ENCODE peak calls at places on chromosomes 11 and 22, in six cellular contexts. A, O, M, N, H and K are unnamed samples.

GRCh38 chr11:88344869-88345268 is 7.3 kb upstream of the CTSC start:
- DNase-seq in A (no peak), O (no peak), M (no peak), N (no peak), H (no peak), K (no peak)

GRCh38 chr11:57131080-57131790 is 50.5 kb upstream of the LRRC55 start:
- DNase-seq in A (peak), O (no peak), M (peak), N (peak), H (peak), K (peak)

GRCh38 chr22:40040927-40041326 is 46.2 kb downstream of the FAM83F start:
- DNase-seq in A (peak), O (no peak), M (no peak), N (no peak), H (no peak), K (no peak)

GRCh38 chr22:23925020-23925606 is 30.9 kb downstream of the MIF start:
- DNase-seq in A (peak), O (no peak), M (no peak), N (no peak), H (peak), K (no peak)

GRCh38 chr11:66363187-66363601 is 8.4 kb downstream of the SLC29A2 start:
- DNase-seq in A (no peak), O (no peak), M (no peak), N (no peak), H (no peak), K (no peak)

GRCh38 chr11:26761382-26761781 is 39.5 kb upstream of the SLC5A12 start:
- DNase-seq in A (no peak), O (no peak), M (no peak), N (no peak), H (no peak), K (no peak)

GRCh38 chr11:114326776-114327175 is 30.6 kb downstream of the NNMT start:
- DNase-seq in A (no peak), O (no peak), M (no peak), N (no peak), H (no peak), K (no peak)

GRCh38 chr22:26709617-26710390 is 52.4 kb downstream of the MIAT start:
- DNase-seq in A (no peak), O (no peak), M (no peak), N (no peak), H (no peak), K (no peak)

GRCh38 chr22:28017859-28018258 is 98.8 kb upstream of the PITPNB start:
- DNase-seq in A (no peak), O (no peak), M (no peak), N (no peak), H (no peak), K (no peak)

GRCh38 chr11:107928767-107929507 is 689 bp downstream of the RAB39A start:
- DNase-seq in A (no peak), O (no peak), M (peak), N (no peak), H (no peak), K (no peak)

GRCh38 chr22:47173535-47174021 is 411.1 kb downstream of the TBC1D22A start:
- DNase-seq in A (no peak), O (no peak), M (no peak), N (no peak), H (no peak), K (no peak)

GRCh38 chr11:132632641-132633124 is 899.6 kb downstream of the OPCML start:
- DNase-seq in A (no peak), O (no peak), M (peak), N (no peak), H (no peak), K (no peak)

GRCh38 chr11:45859661-45860140 is 12.4 kb downstream of the CRY2 start:
- DNase-seq in A (no peak), O (no peak), M (peak), N (no peak), H (no peak), K (no peak)

GRCh38 chr11:118975771-118976709 is 4.5 kb downstream of the FOXR1 start:
- DNase-seq in A (peak), O (no peak), M (no peak), N (no peak), H (no peak), K (no peak)

GRCh38 chr11:34356576-34356917 is 1.3 kb downstream of the ABTB2 start:
- DNase-seq in A (no peak), O (no peak), M (no peak), N (no peak), H (no peak), K (no peak)

GRCh38 chr11:44380009-44380313 is 70.0 kb upstream of the ALX4 start:
- DNase-seq in A (no peak), O (no peak), M (no peak), N (no peak), H (no peak), K (no peak)

GRCh38 chr11:125343732-125344131 is 152.3 kb downstream of the FEZ1 start:
- DNase-seq in A (no peak), O (no peak), M (no peak), N (no peak), H (no peak), K (no peak)

GRCh38 chr22:19085233-19086043 is 36.8 kb downstream of the DGCR2 start:
- DNase-seq in A (no peak), O (no peak), M (peak), N (no peak), H (peak), K (no peak)

GRCh38 chr11:10117709-10118341 is 176.2 kb downstream of the SBF2 start:
- DNase-seq in A (no peak), O (no peak), M (no peak), N (no peak), H (peak), K (no peak)

GRCh38 chr22:26161746-26162145 is 7.5 kb upstream of the SEZ6L start:
- DNase-seq in A (no peak), O (no peak), M (no peak), N (no peak), H (no peak), K (no peak)

GRCh38 chr22:33274214-33274828 is 216.1 kb upstream of the SYN3 start:
- DNase-seq in A (peak), O (no peak), M (no peak), N (peak), H (peak), K (peak)

GRCh38 chr11:33157103-33158027 is 3.9 kb downstream of the CSTF3 start:
- DNase-seq in A (no peak), O (no peak), M (no peak), N (no peak), H (no peak), K (no peak)

GRCh38 chr22:45072322-45072903 is 62.6 kb upstream of the PHF21B start:
- DNase-seq in A (peak), O (peak), M (no peak), N (no peak), H (no peak), K (no peak)

GRCh38 chr11:74397531-74398243 is 546 bp downstream of the PGM2L1 start:
- DNase-seq in A (peak), O (peak), M (peak), N (no peak), H (peak), K (peak)

GRCh38 chr22:43228330-43228729 is 41.4 kb upstream of the TTLL12 start:
- DNase-seq in A (peak), O (peak), M (peak), N (peak), H (no peak), K (peak)

GRCh38 chr22:36194971-36195370 is 6.6 kb downstream of the APOL4 start:
- DNase-seq in A (no peak), O (peak), M (peak), N (peak), H (peak), K (peak)

GRCh38 chr11:73249858-73250773 is 22.0 kb upstream of the P2RY6 start:
- DNase-seq in A (no peak), O (no peak), M (no peak), N (no peak), H (no peak), K (no peak)

GRCh38 chr11:119486016-119486415 is 63.0 kb upstream of the THY1 start:
- DNase-seq in A (no peak), O (no peak), M (no peak), N (no peak), H (no peak), K (no peak)

GRCh38 chr22:49934144-49934890 is 15.9 kb downstream of the CRELD2 start:
- DNase-seq in A (peak), O (no peak), M (peak), N (no peak), H (no peak), K (no peak)

GRCh38 chr22:39185601-39186012 is 33.1 kb upstream of the CBX7 start:
- DNase-seq in A (peak), O (no peak), M (no peak), N (no peak), H (peak), K (no peak)

GRCh38 chr11:130070109-130070828 is 575 bp downstream of the APLP2 start:
- DNase-seq in A (peak), O (no peak), M (peak), N (no peak), H (no peak), K (no peak)

GRCh38 chr11:128424867-128425285 is 162.5 kb downstream of the ETS1 start:
- DNase-seq in A (no peak), O (no peak), M (peak), N (no peak), H (peak), K (no peak)

GRCh38 chr11:2103666-2104523 is 35.3 kb downstream of the IGF2 start:
- DNase-seq in A (no peak), O (no peak), M (no peak), N (no peak), H (no peak), K (no peak)

GRCh38 chr11:134691985-134692384 is 279.9 kb upstream of the B3GAT1 start:
- DNase-seq in A (no peak), O (no peak), M (no peak), N (no peak), H (no peak), K (no peak)

GRCh38 chr11:14519692-14520085 is 497 bp downstream of the PSMA1 start:
- DNase-seq in A (no peak), O (no peak), M (no peak), N (no peak), H (no peak), K (no peak)

GRCh38 chr11:128156486-128156885 is 430.9 kb downstream of the ETS1 start:
- DNase-seq in A (no peak), O (no peak), M (no peak), N (no peak), H (no peak), K (no peak)

GRCh38 chr22:21643533-21644357 is 1.6 kb downstream of the SDF2L1 start:
- DNase-seq in A (peak), O (no peak), M (no peak), N (no peak), H (no peak), K (no peak)

GRCh38 chr11:36258730-36259360 is 30.4 kb downstream of the COMMD9 start:
- DNase-seq in A (peak), O (peak), M (peak), N (peak), H (peak), K (peak)

GRCh38 chr22:41939981-41940852 is 6.7 kb downstream of the CENPM start:
- DNase-seq in A (no peak), O (no peak), M (no peak), N (no peak), H (no peak), K (no peak)

GRCh38 chr11:35541621-35542375 is 16.4 kb upstream of the PAMR1 start:
- DNase-seq in A (no peak), O (no peak), M (no peak), N (no peak), H (no peak), K (no peak)

GRCh38 chr11:78189851-78190250 is 1.1 kb downstream of the USP35 start:
- DNase-seq in A (no peak), O (no peak), M (no peak), N (no peak), H (no peak), K (no peak)
- H3K9ac ChIP-seq in A (peak), O (no peak), M (peak), N (no peak), H (peak), K (no peak)

DNA sequence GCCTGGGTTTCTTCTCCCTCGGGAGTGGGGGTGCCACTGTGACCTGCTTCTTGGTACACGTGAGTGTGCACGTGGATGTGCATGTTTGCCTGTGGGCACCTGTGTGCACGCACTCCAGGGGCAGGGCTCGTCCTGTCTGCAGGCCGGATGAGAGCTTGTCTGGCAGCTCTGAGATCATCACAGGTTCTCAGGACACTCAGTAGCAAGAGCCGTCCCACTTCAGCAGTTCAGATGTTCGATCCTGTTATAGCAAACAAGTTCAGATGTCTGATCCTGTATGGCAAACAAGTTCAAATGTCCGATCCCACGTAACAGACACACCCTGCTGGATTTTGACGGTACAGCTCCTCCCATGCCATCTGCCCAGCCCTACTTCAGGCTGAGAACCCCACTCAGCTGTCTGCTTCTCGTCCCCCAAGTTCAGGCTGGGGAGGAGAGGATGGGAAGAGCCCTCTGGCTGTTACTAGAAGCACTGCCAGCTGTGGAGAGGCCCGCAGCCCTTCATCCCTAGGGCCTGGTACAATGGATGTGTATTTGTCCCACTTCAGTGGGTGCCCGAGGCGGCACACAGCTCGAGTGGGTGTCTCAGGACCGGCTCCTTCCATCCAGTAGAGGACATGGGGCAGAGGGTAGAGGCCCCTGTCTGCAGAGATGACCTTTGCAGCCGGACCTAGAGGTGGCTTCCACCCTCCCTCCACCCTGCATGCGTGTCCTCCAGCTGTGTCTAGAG is 1126.9 kb downstream of the BRD1 start:
- DNase-seq in A (no peak), O (no peak), M (no peak), N (no peak), H (peak), K (no peak)
- TF ChIP-seq YY1 in A (no peak), O (no peak), M (no peak), N (no peak), H (no peak), K (no peak)

GRCh38 chr22:30286813-30287625 is 2.3 kb downstream of the CASTOR1 start:
- DNase-seq in A (peak), O (no peak), M (peak), N (peak), H (peak), K (no peak)

GRCh38 chr22:30284172-30284571 is 5.1 kb downstream of the CASTOR1 start:
- DNase-seq in A (peak), O (no peak), M (no peak), N (no peak), H (no peak), K (no peak)

GRCh38 chr22:30286331-30286730 is 3.0 kb downstream of the CASTOR1 start:
- DNase-seq in A (no peak), O (no peak), M (no peak), N (no peak), H (no peak), K (no peak)

GRCh38 chr22:30285176-30285845 is 4.0 kb downstream of the CASTOR1 start:
- DNase-seq in A (no peak), O (no peak), M (no peak), N (no peak), H (no peak), K (no peak)

GRCh38 chr22:30285846-30286200 is 3.5 kb downstream of the CASTOR1 start:
- DNase-seq in A (no peak), O (no peak), M (no peak), N (no peak), H (no peak), K (no peak)
- H3K9ac ChIP-seq in A (peak), O (no peak), M (no peak), N (no peak), H (no peak), K (no peak)

DNA sequence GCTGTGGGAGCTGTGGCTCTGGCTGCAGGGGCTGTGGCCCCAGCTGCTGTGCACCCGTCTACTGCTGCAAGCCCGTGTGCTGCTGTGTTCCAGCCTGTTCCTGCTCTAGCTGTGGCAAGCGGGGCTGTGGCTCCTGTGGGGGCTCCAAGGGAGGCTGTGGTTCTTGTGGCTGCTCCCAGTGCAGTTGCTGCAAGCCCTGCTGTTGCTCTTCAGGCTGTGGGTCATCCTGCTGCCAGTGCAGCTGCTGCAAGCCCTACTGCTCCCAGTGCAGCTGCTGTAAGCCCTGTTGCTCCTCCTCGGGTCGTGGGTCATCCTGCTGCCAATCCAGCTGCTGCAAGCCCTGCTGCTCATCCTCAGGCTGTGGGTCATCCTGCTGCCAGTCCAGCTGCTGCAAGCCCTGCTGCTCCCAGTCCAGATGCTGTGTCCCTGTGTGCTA is 514 bp downstream of the KRTAP5-9 start:
- DNase-seq in A (no peak), O (no peak), M (no peak), N (no peak), H (no peak), K (no peak)
- TF ChIP-seq YY1 in A (no peak), O (no peak), M (no peak), N (no peak), H (no peak), K (no peak)

DNA sequence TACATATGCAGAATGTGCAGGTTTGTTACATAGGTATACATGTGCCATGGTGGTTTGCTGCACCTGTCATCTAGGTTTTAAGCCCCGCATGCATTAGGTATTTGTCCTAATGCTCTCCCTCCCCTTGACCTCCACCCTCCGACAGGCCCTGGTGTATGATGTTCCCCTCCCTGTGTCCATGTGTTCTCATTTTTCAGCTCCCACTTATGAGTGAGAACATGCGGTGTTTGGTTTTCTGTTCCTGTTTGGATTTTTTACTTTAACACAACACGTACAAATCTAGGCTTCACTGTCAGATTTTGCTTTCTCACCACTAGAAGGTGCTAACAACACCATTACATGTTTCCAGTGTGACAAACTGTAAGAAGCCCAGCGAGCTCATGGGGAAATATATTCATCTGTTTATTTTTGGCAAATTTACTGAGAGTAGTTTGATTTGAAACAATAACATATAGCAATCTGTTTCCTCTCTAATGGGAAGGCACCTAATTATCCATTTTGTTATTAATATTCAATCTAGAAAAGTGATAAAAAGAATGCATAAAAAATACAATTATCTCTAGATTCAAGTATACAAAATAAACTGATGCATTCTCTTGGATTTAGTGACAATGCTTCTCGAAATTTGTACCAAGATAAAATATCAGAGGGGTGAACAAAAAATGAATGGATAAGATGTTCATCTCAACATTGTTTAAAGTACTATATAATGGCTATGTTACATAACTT is 23.2 kb upstream of the BIRC3 start:
- DNase-seq in A (no peak), O (peak), M (no peak), N (no peak), H (peak), K (peak)
- H3K9ac ChIP-seq in A (no peak), O (no peak), M (no peak), N (no peak), H (no peak), K (no peak)

DNA sequence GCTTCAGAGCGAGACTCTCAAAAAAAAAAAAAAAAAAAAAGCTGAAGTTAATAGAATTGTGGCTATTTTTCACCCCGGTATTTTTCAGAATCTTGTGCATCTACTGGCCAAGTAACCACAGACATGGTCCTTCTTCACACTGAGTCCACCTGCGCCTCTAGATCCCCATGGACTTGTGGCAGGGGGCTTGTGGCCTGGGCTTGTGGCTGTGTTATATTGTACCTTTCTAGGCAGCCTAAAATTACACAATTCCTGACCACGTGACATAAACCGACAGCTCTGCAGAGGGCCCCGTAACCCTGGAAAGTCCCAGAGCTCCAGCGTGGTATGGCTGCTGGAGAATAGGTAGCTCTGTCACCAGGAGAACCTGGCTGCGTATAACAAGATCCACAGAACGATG is 10.9 kb upstream of the NAALADL1 start:
- DNase-seq in A (no peak), O (no peak), M (no peak), N (no peak), H (peak), K (no peak)
- TF ChIP-seq YY1 in A (no peak), O (no peak), M (no peak), N (no peak), H (no peak), K (no peak)

GRCh38 chr11:64396079-64396591 is 37.2 kb downstream of the RPS6KA4 start:
- DNase-seq in A (no peak), O (no peak), M (no peak), N (no peak), H (no peak), K (peak)
- H3K9ac ChIP-seq in A (peak), O (no peak), M (no peak), N (no peak), H (no peak), K (peak)

GRCh38 chr11:82898242-82898641 is 2.0 kb downstream of the PRCP start:
- DNase-seq in A (no peak), O (no peak), M (no peak), N (no peak), H (no peak), K (no peak)
- TF ChIP-seq YY1 in A (no peak), O (no peak), M (no peak), N (no peak), H (no peak), K (no peak)